ENCODE peak calls at places on chromosomes 16 and 17, in ten cellular contexts. F is H1, N is neural progenitor cell, S is endothelial cell of umbilical vein, M is GM23338, P is fibroblast of lung, I is PC-9, B is astrocyte, R is A673, V is GM23248. T is an unnamed sample. For H3K4me1, the result is how much of the 10 kb centered on the place peaks cover.

GRCh38 chr16:73996624-73997339 is 299.8 kb upstream of the PSMD7 start:
- DNase-seq in B (no peak), V (no peak), I (no peak), M (no peak), P (peak), S (no peak), F (no peak), N (no peak), R (no peak), T (no peak)

GRCh38 chr17:55811536-55811935 is 60.7 kb downstream of the PCTP start:
- DNase-seq in V (no peak), F (no peak), R (no peak), P (no peak), N (no peak), I (no peak), B (no peak), M (no peak), S (no peak), T (no peak)

GRCh38 chr17:39747745-39748144 is 10.0 kb downstream of the GRB7 start:
- DNase-seq in I (no peak), B (no peak), N (no peak), S (no peak), M (no peak), V (no peak), P (no peak), F (no peak), R (no peak), T (no peak)

GRCh38 chr17:77254961-77255741 is 114.4 kb downstream of the SEC14L1 start:
- DNase-seq in M (peak), S (peak), F (no peak), R (no peak), I (peak), P (peak), N (peak), B (peak), V (peak), T (peak)

GRCh38 chr17:75643033-75644017 is 10.1 kb downstream of the SMIM5 start:
- DNase-seq in N (no peak), F (no peak), M (peak), P (no peak), I (peak), V (no peak), S (no peak), B (no peak), R (no peak), T (peak)

GRCh38 chr17:61423967-61424649 is 24.5 kb downstream of the TBX2 start:
- DNase-seq in P (no peak), B (no peak), M (no peak), N (no peak), R (no peak), I (no peak), F (no peak), V (no peak), S (no peak), T (no peak)

GRCh38 chr17:1787301-1787902 is 25.5 kb downstream of the SERPINF1 start:
- DNase-seq in V (peak), P (peak), R (no peak), F (no peak), I (peak), B (peak), S (peak), M (no peak), N (no peak), T (peak)

GRCh38 chr17:79927136-79927661 is 88.0 kb upstream of the CBX4 start:
- DNase-seq in V (no peak), M (no peak), S (no peak), R (no peak), P (no peak), F (no peak), B (no peak), I (no peak), N (no peak), T (no peak)

GRCh38 chr16:10181196-10182162 is 749 bp downstream of the GRIN2A start:
- DNase-seq in P (peak), R (peak), M (peak), N (peak), I (peak), F (peak), V (peak), B (peak), S (peak), T (peak)

GRCh38 chr16:67241008-67241900 is 6.0 kb downstream of the FHOD1 start:
- DNase-seq in B (peak), R (peak), V (peak), S (peak), I (peak), M (peak), P (peak), N (no peak), F (no peak), T (peak)

GRCh38 chr17:75720656-75721462 is at the start of gene ITGB4:
- DNase-seq in M (peak), S (peak), V (peak), B (no peak), I (peak), R (no peak), F (peak), P (no peak), N (peak), T (peak)

GRCh38 chr17:57861000-57861736 is 11.3 kb upstream of the MRPS23 start:
- DNase-seq in B (no peak), S (peak), N (peak), V (peak), I (peak), M (peak), F (no peak), P (peak), R (peak), T (peak)

GRCh38 chr17:12727881-12728280 is 61.4 kb upstream of the ARHGAP44 start:
- DNase-seq in I (no peak), R (no peak), B (no peak), N (no peak), P (peak), F (no peak), M (no peak), V (no peak), S (no peak), T (no peak)

GRCh38 chr17:57553525-57553924 is 191.6 kb downstream of the CCDC182 start:
- DNase-seq in F (no peak), B (peak), R (no peak), V (no peak), M (no peak), P (peak), S (no peak), N (no peak), I (no peak), T (no peak)

GRCh38 chr17:65698381-65699061 is 137.1 kb upstream of the AXIN2 start:
- DNase-seq in R (no peak), B (peak), N (peak), S (peak), M (peak), I (no peak), V (peak), P (peak), F (no peak), T (no peak)

GRCh38 chr17:82698974-82699442 is 510 bp upstream of the RAB40B start:
- DNase-seq in V (peak), B (no peak), S (no peak), I (no peak), M (peak), P (peak), R (peak), F (no peak), N (no peak), T (no peak)

GRCh38 chr17:65518256-65518655 is 43.2 kb downstream of the AXIN2 start:
- DNase-seq in F (no peak), P (peak), M (no peak), R (no peak), S (no peak), B (peak), N (no peak), V (peak), I (no peak), T (no peak)

GRCh38 chr17:19762515-19762961 is 14.4 kb upstream of the ALDH3A1 start:
- DNase-seq in N (peak), V (peak), R (peak), P (peak), F (peak), I (peak), M (peak), B (peak), S (peak), T (peak)

GRCh38 chr17:1882836-1883235 is 53.0 kb downstream of the RPA1 start:
- DNase-seq in P (peak), B (no peak), F (no peak), V (peak), S (peak), R (peak), M (peak), N (peak), I (peak), T (peak)

GRCh38 chr17:57603978-57604377 is 141.1 kb downstream of the CCDC182 start:
- DNase-seq in N (no peak), I (no peak), M (no peak), V (no peak), R (no peak), B (no peak), P (no peak), F (no peak), S (no peak), T (no peak)

GRCh38 chr17:57985675-57985974 is 2.4 kb downstream of the VEZF1 start:
- DNase-seq in S (peak), I (no peak), F (no peak), M (no peak), V (peak), R (peak), B (peak), N (no peak), P (peak), T (peak)

GRCh38 chr16:66042341-66042740 is 324.1 kb upstream of the CDH5 start:
- DNase-seq in I (no peak), N (no peak), P (no peak), B (no peak), M (no peak), V (no peak), R (no peak), F (no peak), S (no peak), T (no peak)

GRCh38 chr17:73194514-73195222 is 1.8 kb downstream of the COG1 start:
- DNase-seq in F (no peak), M (no peak), S (no peak), R (no peak), P (peak), B (peak), I (no peak), N (no peak), V (peak), T (peak)

GRCh38 chr16:1610071-1610840 is 1.6 kb downstream of the IFT140 start:
- DNase-seq in P (peak), R (peak), B (peak), F (peak), S (peak), M (peak), I (peak), N (peak), V (peak), T (peak)

GRCh38 chr16:85300451-85300968 is 188.2 kb upstream of the CIBAR2 start:
- DNase-seq in R (no peak), P (no peak), N (no peak), V (no peak), I (no peak), M (no peak), B (no peak), S (no peak), F (no peak), T (no peak)

GRCh38 chr16:30743690-30744089 is 4.5 kb upstream of the PHKG2 start:
- DNase-seq in S (no peak), M (no peak), P (no peak), F (no peak), B (no peak), N (no peak), V (no peak), R (no peak), I (no peak), T (no peak)

GRCh38 chr16:15897834-15898254 is 9.4 kb upstream of the CEP20 start:
- DNase-seq in M (no peak), B (peak), R (no peak), V (peak), S (no peak), P (peak), N (no peak), F (no peak), I (no peak), T (peak)

GRCh38 chr17:7330099-7331015 is 1.2 kb upstream of the NEURL4 start:
- DNase-seq in V (peak), I (peak), N (peak), R (peak), S (no peak), P (peak), F (no peak), B (peak), M (peak), T (peak)

GRCh38 chr16:9422769-9423513 is 331.5 kb downstream of the HAPSTR1 start:
- DNase-seq in N (no peak), P (no peak), I (no peak), M (no peak), B (no peak), F (no peak), S (no peak), R (no peak), V (no peak), T (no peak)

GRCh38 chr16:78447164-78447563 is 347.7 kb downstream of the WWOX start:
- DNase-seq in P (peak), I (no peak), V (no peak), N (no peak), S (no peak), M (no peak), B (no peak), F (no peak), R (no peak), T (no peak)

GRCh38 chr16:19366384-19366783 is 51.3 kb upstream of the TMC5 start:
- DNase-seq in B (no peak), N (no peak), M (no peak), V (no peak), I (no peak), R (peak), P (no peak), S (no peak), F (no peak), T (no peak)

GRCh38 chr16:3578610-3579551 is 1.7 kb upstream of the NLRC3 start:
- DNase-seq in N (no peak), I (no peak), F (no peak), S (no peak), M (peak), V (no peak), P (no peak), B (peak), R (no peak), T (no peak)

GRCh38 chr17:6374271-6374691 is 60.6 kb downstream of the AIPL1 start:
- DNase-seq in F (no peak), N (peak), S (no peak), B (peak), P (no peak), V (no peak), I (peak), M (peak), R (no peak), T (peak)

GRCh38 chr16:66594739-66595138 is 9.8 kb upstream of the CMTM3 start:
- DNase-seq in P (no peak), N (no peak), S (no peak), R (no peak), V (no peak), B (no peak), M (no peak), I (no peak), F (no peak), T (no peak)

GRCh38 chr16:11203111-11203623 is 52.8 kb downstream of the SOCS1 start:
- DNase-seq in B (no peak), M (no peak), V (no peak), P (no peak), S (no peak), R (no peak), I (no peak), F (no peak), N (no peak), T (no peak)

GRCh38 chr17:40828454-40829039 is 6.1 kb upstream of the KRT10 start:
- DNase-seq in M (no peak), R (no peak), P (peak), N (no peak), F (no peak), I (no peak), V (no peak), S (peak), B (peak), T (no peak)

GRCh38 chr16:12092347-12092882 is 115.9 kb downstream of the SNX29 start:
- DNase-seq in P (peak), N (no peak), F (no peak), R (no peak), B (peak), S (peak), V (peak), I (peak), M (no peak), T (peak)

GRCh38 chr16:67934306-67935095 is 2.1 kb downstream of the PSMB10 start:
- DNase-seq in V (no peak), B (no peak), P (no peak), M (no peak), I (no peak), R (no peak), N (no peak), F (no peak), S (no peak), T (no peak)

GRCh38 chr16:27526169-27526568 is 23.5 kb downstream of the GTF3C1 start:
- DNase-seq in F (no peak), V (no peak), I (no peak), P (peak), R (peak), B (no peak), N (no peak), S (no peak), M (no peak), T (no peak)

GRCh38 chr17:49756323-49756722 is 7.6 kb downstream of the FAM117A start:
- DNase-seq in I (no peak), N (no peak), F (no peak), B (no peak), M (no peak), P (no peak), R (no peak), V (no peak), S (no peak), T (no peak)
- H3K4me1 ChIP-seq in I (under half), N (under half), F (under half), B (under half), M (under half), P (under half), R (under half), V (under half), S (under half), T (under half)

DNA sequence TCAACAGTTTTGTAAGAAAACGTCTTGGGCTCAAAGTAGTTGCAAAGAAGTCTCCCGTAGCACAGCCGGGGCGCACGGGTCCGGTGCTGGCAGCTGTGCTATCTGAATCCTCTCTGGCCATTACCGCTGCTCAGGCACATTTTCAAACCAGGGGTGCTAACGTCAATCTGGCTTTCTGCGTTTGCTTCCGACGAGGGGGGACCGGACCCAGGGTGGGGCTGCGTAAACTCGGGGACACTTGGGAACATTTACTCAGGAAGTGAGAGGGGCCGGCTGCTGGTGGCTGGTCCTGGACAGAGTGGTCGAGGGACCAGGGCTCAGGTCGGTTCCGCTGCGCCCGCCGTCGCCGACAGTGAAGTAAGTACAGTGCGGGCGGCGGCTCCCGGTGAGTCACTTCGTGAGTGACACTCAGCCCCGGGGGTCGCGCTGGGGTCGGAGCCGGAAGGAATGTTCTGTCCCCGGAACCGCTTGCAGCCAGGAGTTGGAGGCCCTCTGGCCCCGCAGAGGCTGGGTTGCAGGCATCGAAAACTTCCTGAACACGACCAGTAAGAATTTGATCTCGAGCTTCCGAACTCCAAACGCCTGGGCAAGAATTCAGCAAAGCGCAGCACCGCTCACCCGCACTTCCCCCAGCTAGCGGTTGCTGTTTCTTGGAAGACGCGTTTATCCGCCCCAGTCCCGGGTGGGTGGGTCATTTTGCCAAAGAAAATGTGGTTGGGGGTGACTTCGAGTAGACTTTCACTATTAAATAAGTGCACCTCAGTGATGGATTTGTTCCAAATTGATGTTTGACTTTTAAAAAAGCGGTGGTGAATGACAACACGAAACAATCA is 1.4 kb upstream of the HS3ST3B1 start:
- DNase-seq in P (peak), B (peak), M (peak), R (no peak), I (no peak), S (peak), V (peak), F (no peak), N (peak), T (no peak)
- TF ChIP-seq EZH2 in P (no peak), B (no peak), M (peak), R (peak), I (no peak), S (peak), V (no peak), F (peak), N (peak), T (peak)

GRCh38 chr16:89317101-89317671 is 99.7 kb downstream of the ZNF778 start:
- DNase-seq in V (no peak), I (no peak), P (no peak), N (no peak), M (no peak), B (no peak), R (no peak), S (no peak), F (no peak), T (no peak)

GRCh38 chr16:89318871-89319627 is 101.5 kb downstream of the ZNF778 start:
- DNase-seq in F (no peak), I (no peak), B (no peak), R (no peak), P (no peak), V (no peak), N (no peak), S (no peak), M (no peak), T (no peak)

GRCh38 chr16:89317729-89318429 is 100.4 kb downstream of the ZNF778 start:
- DNase-seq in R (no peak), V (no peak), N (no peak), B (no peak), P (no peak), M (no peak), F (no peak), S (no peak), I (no peak), T (no peak)

GRCh38 chr16:89319628-89319882 is 102.1 kb downstream of the ZNF778 start:
- DNase-seq in R (no peak), P (no peak), N (no peak), V (no peak), F (no peak), I (no peak), B (no peak), M (no peak), S (no peak), T (no peak)

GRCh38 chr16:89318430-89318758 is 100.9 kb downstream of the ZNF778 start:
- DNase-seq in S (no peak), B (no peak), F (no peak), V (no peak), I (no peak), R (no peak), M (no peak), N (no peak), P (no peak), T (no peak)
- H3K4me1 ChIP-seq in S (half or more), B (half or more), F (half or more), V (half or more), I (half or more), R (half or more), M (under half), N (under half), P (half or more), T (half or more)

DNA sequence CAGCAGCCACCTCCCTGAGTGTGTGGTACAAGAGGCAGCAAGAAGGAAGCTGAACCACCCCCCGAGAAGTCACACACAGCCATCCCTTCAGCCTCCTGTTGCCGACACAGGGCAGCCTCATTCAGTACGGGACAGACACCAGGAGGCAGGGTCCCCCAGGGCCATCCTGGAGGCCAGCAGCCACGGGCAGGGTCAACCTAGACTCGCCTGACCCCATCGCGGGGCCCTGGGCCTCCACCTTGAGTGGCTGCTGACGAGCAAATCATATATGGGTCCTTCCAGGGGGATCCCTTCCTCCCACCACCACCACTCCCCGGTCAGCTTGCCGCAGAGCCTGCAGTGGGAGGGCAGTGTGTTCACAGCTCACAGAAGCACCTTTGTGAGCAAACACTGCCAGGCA is 5.7 kb upstream of the ACSF3 start:
- DNase-seq in B (no peak), V (no peak), F (no peak), S (no peak), R (no peak), P (no peak), M (no peak), N (no peak), I (no peak), T (no peak)
- TF ChIP-seq EZH2 in B (no peak), V (no peak), F (no peak), S (no peak), R (no peak), P (no peak), M (no peak), N (no peak), I (no peak), T (no peak)

DNA sequence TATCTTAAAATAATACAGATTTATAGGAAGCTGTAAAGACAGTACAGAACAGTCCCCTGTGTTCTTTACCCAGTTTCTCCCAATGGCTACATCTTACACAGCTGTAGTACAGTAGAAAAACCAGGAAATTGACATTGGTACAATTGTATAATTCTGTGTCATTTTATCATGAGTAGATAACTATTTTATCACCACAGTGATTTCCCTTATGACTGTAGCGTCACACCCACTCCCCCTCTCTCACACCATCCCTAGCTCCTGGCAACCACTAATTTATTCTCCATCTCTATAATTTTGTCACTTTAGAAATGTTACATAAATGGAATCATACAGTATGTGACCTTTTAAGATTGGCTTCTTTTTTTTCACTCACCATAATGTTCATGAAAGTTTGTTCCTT is 30.9 kb downstream of the CLTC start:
- DNase-seq in I (no peak), N (no peak), P (no peak), M (no peak), F (no peak), S (no peak), V (no peak), R (no peak), B (no peak), T (no peak)
- H3K4me1 ChIP-seq in I (under half), N (under half), P (under half), M (under half), F (under half), S (under half), V (under half), R (under half), B (under half), T (under half)